ENCODE peak calls at places on chromosomes 6 and 20, in nine cellular contexts. One of them, this sample, is unnamed.

GRCh38 chr6:14848019-14848418 is 397.9 kb upstream of the JARID2 start:
- DNase-seq in NB4: no peak
- DNase-seq in germinal center: no peak
- DNase-seq in tibial nerve: no peak
- DNase-seq in ELR: no peak
- DNase-seq in right cardiac atrium: no peak
- DNase-seq in stimulated activated CD4-positive, alpha-beta T cell treated with anti-CD3 and anti-CD28 coated beads, Interleukin-1b, Interleukin-23, amount 100 ng/mL, for 1 hour: no peak
- DNase-seq in osteocyte: no peak
- DNase-seq in anterior cingulate cortex: no peak
- DNase-seq in this sample: peak; percentile 70

GRCh38 chr6:73314577-73315492 is 39.2 kb downstream of the DPPA5 start:
- DNase-seq in NB4: no peak
- DNase-seq in right cardiac atrium: peak; percentile 46
- DNase-seq in anterior cingulate cortex: no peak
- DNase-seq in germinal center: no peak
- DNase-seq in tibial nerve: no peak
- DNase-seq in ELR: no peak
- DNase-seq in stimulated activated CD4-positive, alpha-beta T cell treated with anti-CD3 and anti-CD28 coated beads, Interleukin-1b, Interleukin-23, amount 100 ng/mL, for 1 hour: no peak
- DNase-seq in osteocyte: no peak
- DNase-seq in this sample: no peak

GRCh38 chr20:997486-997885 is 4.6 kb downstream of the RSPO4 start:
- DNase-seq in anterior cingulate cortex: no peak
- DNase-seq in NB4: no peak
- DNase-seq in osteocyte: no peak
- DNase-seq in ELR: no peak
- DNase-seq in stimulated activated CD4-positive, alpha-beta T cell treated with anti-CD3 and anti-CD28 coated beads, Interleukin-1b, Interleukin-23, amount 100 ng/mL, for 1 hour: no peak
- DNase-seq in tibial nerve: no peak
- DNase-seq in right cardiac atrium: no peak
- DNase-seq in germinal center: no peak
- DNase-seq in this sample: no peak

GRCh38 chr20:9215539-9215938 is 146.7 kb downstream of the PLCB4 start:
- DNase-seq in right cardiac atrium: no peak
- DNase-seq in osteocyte: no peak
- DNase-seq in ELR: peak; percentile 46
- DNase-seq in tibial nerve: no peak
- DNase-seq in stimulated activated CD4-positive, alpha-beta T cell treated with anti-CD3 and anti-CD28 coated beads, Interleukin-1b, Interleukin-23, amount 100 ng/mL, for 1 hour: no peak
- DNase-seq in germinal center: no peak
- DNase-seq in NB4: peak; percentile 20
- DNase-seq in anterior cingulate cortex: no peak
- DNase-seq in this sample: no peak

GRCh38 chr6:112372213-112372806 is 25.2 kb downstream of the RFPL4B start:
- DNase-seq in osteocyte: no peak
- DNase-seq in ELR: peak; percentile 63
- DNase-seq in anterior cingulate cortex: no peak
- DNase-seq in germinal center: no peak
- DNase-seq in stimulated activated CD4-positive, alpha-beta T cell treated with anti-CD3 and anti-CD28 coated beads, Interleukin-1b, Interleukin-23, amount 100 ng/mL, for 1 hour: no peak
- DNase-seq in tibial nerve: no peak
- DNase-seq in NB4: peak; percentile 36
- DNase-seq in right cardiac atrium: no peak
- DNase-seq in this sample: peak; percentile 48

GRCh38 chr6:30960907-30961673 is 20.3 kb downstream of the MUCL3 start:
- DNase-seq in NB4: peak; percentile 25
- DNase-seq in stimulated activated CD4-positive, alpha-beta T cell treated with anti-CD3 and anti-CD28 coated beads, Interleukin-1b, Interleukin-23, amount 100 ng/mL, for 1 hour: no peak
- DNase-seq in osteocyte: no peak
- DNase-seq in ELR: no peak
- DNase-seq in anterior cingulate cortex: no peak
- DNase-seq in germinal center: no peak
- DNase-seq in tibial nerve: no peak
- DNase-seq in right cardiac atrium: no peak
- DNase-seq in this sample: peak; percentile 64

GRCh38 chr20:9139106-9139808 is 70.4 kb downstream of the PLCB4 start:
- DNase-seq in osteocyte: no peak
- DNase-seq in germinal center: no peak
- DNase-seq in anterior cingulate cortex: no peak
- DNase-seq in ELR: no peak
- DNase-seq in NB4: no peak
- DNase-seq in right cardiac atrium: no peak
- DNase-seq in tibial nerve: no peak
- DNase-seq in stimulated activated CD4-positive, alpha-beta T cell treated with anti-CD3 and anti-CD28 coated beads, Interleukin-1b, Interleukin-23, amount 100 ng/mL, for 1 hour: no peak
- DNase-seq in this sample: no peak

GRCh38 chr6:132131777-132132176 is 180.6 kb upstream of the CCN2 start:
- DNase-seq in osteocyte: no peak
- DNase-seq in stimulated activated CD4-positive, alpha-beta T cell treated with anti-CD3 and anti-CD28 coated beads, Interleukin-1b, Interleukin-23, amount 100 ng/mL, for 1 hour: no peak
- DNase-seq in germinal center: peak; percentile 25
- DNase-seq in tibial nerve: no peak
- DNase-seq in anterior cingulate cortex: no peak
- DNase-seq in ELR: peak; percentile 97
- DNase-seq in right cardiac atrium: peak; percentile 46
- DNase-seq in NB4: peak; percentile 42
- DNase-seq in this sample: peak; percentile 100

GRCh38 chr6:7276199-7276524 is 36.8 kb downstream of the SSR1 start:
- DNase-seq in anterior cingulate cortex: no peak
- DNase-seq in right cardiac atrium: no peak
- DNase-seq in NB4: no peak
- DNase-seq in osteocyte: no peak
- DNase-seq in tibial nerve: no peak
- DNase-seq in ELR: no peak
- DNase-seq in germinal center: no peak
- DNase-seq in stimulated activated CD4-positive, alpha-beta T cell treated with anti-CD3 and anti-CD28 coated beads, Interleukin-1b, Interleukin-23, amount 100 ng/mL, for 1 hour: no peak
- DNase-seq in this sample: no peak

GRCh38 chr6:170231496-170232185 is 59.2 kb downstream of the DLL1 start:
- DNase-seq in ELR: no peak
- DNase-seq in stimulated activated CD4-positive, alpha-beta T cell treated with anti-CD3 and anti-CD28 coated beads, Interleukin-1b, Interleukin-23, amount 100 ng/mL, for 1 hour: no peak
- DNase-seq in anterior cingulate cortex: no peak
- DNase-seq in osteocyte: no peak
- DNase-seq in tibial nerve: no peak
- DNase-seq in NB4: no peak
- DNase-seq in right cardiac atrium: peak; percentile 30
- DNase-seq in germinal center: no peak
- DNase-seq in this sample: peak; percentile 5

GRCh38 chr20:14830899-14831298 is 493.5 kb upstream of the FLRT3 start:
- DNase-seq in germinal center: no peak
- DNase-seq in right cardiac atrium: no peak
- DNase-seq in tibial nerve: no peak
- DNase-seq in osteocyte: no peak
- DNase-seq in anterior cingulate cortex: no peak
- DNase-seq in stimulated activated CD4-positive, alpha-beta T cell treated with anti-CD3 and anti-CD28 coated beads, Interleukin-1b, Interleukin-23, amount 100 ng/mL, for 1 hour: no peak
- DNase-seq in NB4: no peak
- DNase-seq in ELR: no peak
- DNase-seq in this sample: no peak

GRCh38 chr20:53636725-53637097 is 43.1 kb upstream of the ZNF217 start:
- DNase-seq in ELR: no peak
- DNase-seq in right cardiac atrium: no peak
- DNase-seq in tibial nerve: no peak
- DNase-seq in anterior cingulate cortex: no peak
- DNase-seq in NB4: no peak
- DNase-seq in stimulated activated CD4-positive, alpha-beta T cell treated with anti-CD3 and anti-CD28 coated beads, Interleukin-1b, Interleukin-23, amount 100 ng/mL, for 1 hour: no peak
- DNase-seq in germinal center: no peak
- DNase-seq in osteocyte: no peak
- DNase-seq in this sample: no peak

GRCh38 chr6:109096198-109096597 is 891 bp downstream of the CEP57L1 start:
- DNase-seq in anterior cingulate cortex: no peak
- DNase-seq in germinal center: no peak
- DNase-seq in osteocyte: no peak
- DNase-seq in NB4: peak; percentile 20
- DNase-seq in right cardiac atrium: no peak
- DNase-seq in ELR: no peak
- DNase-seq in stimulated activated CD4-positive, alpha-beta T cell treated with anti-CD3 and anti-CD28 coated beads, Interleukin-1b, Interleukin-23, amount 100 ng/mL, for 1 hour: no peak
- DNase-seq in tibial nerve: no peak
- DNase-seq in this sample: no peak

GRCh38 chr6:106281088-106281487 is 44.5 kb downstream of the ATG5 start:
- DNase-seq in osteocyte: no peak
- DNase-seq in anterior cingulate cortex: no peak
- DNase-seq in germinal center: no peak
- DNase-seq in tibial nerve: no peak
- DNase-seq in NB4: no peak
- DNase-seq in stimulated activated CD4-positive, alpha-beta T cell treated with anti-CD3 and anti-CD28 coated beads, Interleukin-1b, Interleukin-23, amount 100 ng/mL, for 1 hour: no peak
- DNase-seq in right cardiac atrium: no peak
- DNase-seq in ELR: peak; percentile 54
- DNase-seq in this sample: peak; percentile 29

GRCh38 chr6:167706313-167707109 is 120.2 kb upstream of the AFDN start:
- DNase-seq in germinal center: no peak
- DNase-seq in NB4: peak; percentile 80
- DNase-seq in anterior cingulate cortex: no peak
- DNase-seq in osteocyte: peak; percentile 72
- DNase-seq in stimulated activated CD4-positive, alpha-beta T cell treated with anti-CD3 and anti-CD28 coated beads, Interleukin-1b, Interleukin-23, amount 100 ng/mL, for 1 hour: peak; percentile 12
- DNase-seq in ELR: no peak
- DNase-seq in tibial nerve: no peak
- DNase-seq in right cardiac atrium: no peak
- DNase-seq in this sample: no peak

GRCh38 chr6:11429577-11429976 is 108.0 kb upstream of the TMEM170B start:
- DNase-seq in stimulated activated CD4-positive, alpha-beta T cell treated with anti-CD3 and anti-CD28 coated beads, Interleukin-1b, Interleukin-23, amount 100 ng/mL, for 1 hour: no peak
- DNase-seq in germinal center: no peak
- DNase-seq in osteocyte: no peak
- DNase-seq in NB4: no peak
- DNase-seq in ELR: peak; percentile 36
- DNase-seq in anterior cingulate cortex: no peak
- DNase-seq in tibial nerve: no peak
- DNase-seq in right cardiac atrium: no peak
- DNase-seq in this sample: no peak

GRCh38 chr6:148470606-148471299 is 128.1 kb downstream of the SASH1 start:
- DNase-seq in tibial nerve: no peak
- DNase-seq in right cardiac atrium: no peak
- DNase-seq in osteocyte: no peak
- DNase-seq in stimulated activated CD4-positive, alpha-beta T cell treated with anti-CD3 and anti-CD28 coated beads, Interleukin-1b, Interleukin-23, amount 100 ng/mL, for 1 hour: no peak
- DNase-seq in ELR: no peak
- DNase-seq in germinal center: no peak
- DNase-seq in anterior cingulate cortex: no peak
- DNase-seq in NB4: no peak
- DNase-seq in this sample: no peak

GRCh38 chr6:157224178-157224956 is 99.0 kb downstream of the TMEM242 start:
- DNase-seq in right cardiac atrium: no peak
- DNase-seq in germinal center: peak; percentile 72
- DNase-seq in tibial nerve: no peak
- DNase-seq in osteocyte: no peak
- DNase-seq in NB4: peak; percentile 66
- DNase-seq in stimulated activated CD4-positive, alpha-beta T cell treated with anti-CD3 and anti-CD28 coated beads, Interleukin-1b, Interleukin-23, amount 100 ng/mL, for 1 hour: no peak
- DNase-seq in ELR: no peak
- DNase-seq in anterior cingulate cortex: no peak
- DNase-seq in this sample: no peak

GRCh38 chr6:132132911-132133639 is 181.9 kb upstream of the CCN2 start:
- DNase-seq in tibial nerve: no peak
- DNase-seq in ELR: peak; percentile 81
- DNase-seq in germinal center: peak; percentile 25
- DNase-seq in stimulated activated CD4-positive, alpha-beta T cell treated with anti-CD3 and anti-CD28 coated beads, Interleukin-1b, Interleukin-23, amount 100 ng/mL, for 1 hour: no peak
- DNase-seq in anterior cingulate cortex: peak; percentile 48
- DNase-seq in right cardiac atrium: no peak
- DNase-seq in osteocyte: no peak
- DNase-seq in NB4: no peak
- DNase-seq in this sample: peak; percentile 80

GRCh38 chr20:25148181-25148981 is 47.1 kb upstream of the ENTPD6 start:
- DNase-seq in germinal center: peak; percentile 20
- DNase-seq in tibial nerve: peak; percentile 51
- DNase-seq in right cardiac atrium: peak; percentile 84
- DNase-seq in ELR: peak; percentile 8
- DNase-seq in osteocyte: no peak
- DNase-seq in anterior cingulate cortex: peak; percentile 15
- DNase-seq in NB4: no peak
- DNase-seq in stimulated activated CD4-positive, alpha-beta T cell treated with anti-CD3 and anti-CD28 coated beads, Interleukin-1b, Interleukin-23, amount 100 ng/mL, for 1 hour: peak; percentile 41
- DNase-seq in this sample: peak; percentile 33

GRCh38 chr6:39166918-39167301 is 51.9 kb upstream of the SAYSD1 start:
- DNase-seq in right cardiac atrium: no peak
- DNase-seq in NB4: no peak
- DNase-seq in osteocyte: no peak
- DNase-seq in germinal center: no peak
- DNase-seq in stimulated activated CD4-positive, alpha-beta T cell treated with anti-CD3 and anti-CD28 coated beads, Interleukin-1b, Interleukin-23, amount 100 ng/mL, for 1 hour: no peak
- DNase-seq in ELR: no peak
- DNase-seq in anterior cingulate cortex: no peak
- DNase-seq in tibial nerve: no peak
- DNase-seq in this sample: no peak

GRCh38 chr20:63122626-63123025 is 93.3 kb downstream of the YTHDF1 start:
- DNase-seq in osteocyte: peak; percentile 13
- DNase-seq in right cardiac atrium: no peak
- DNase-seq in anterior cingulate cortex: no peak
- DNase-seq in ELR: no peak
- DNase-seq in germinal center: no peak
- DNase-seq in stimulated activated CD4-positive, alpha-beta T cell treated with anti-CD3 and anti-CD28 coated beads, Interleukin-1b, Interleukin-23, amount 100 ng/mL, for 1 hour: no peak
- DNase-seq in tibial nerve: no peak
- DNase-seq in NB4: no peak
- DNase-seq in this sample: no peak

This sample was measured in AG10803.